ENCODE peak calls at places on chromosomes 2 and 18, in five cellular contexts. G, S, C, E and Z are unnamed samples.

GRCh38 chr2:98088261-98088660 is 1.3 kb downstream of the VWA3B start:
- DNase-seq in G (no peak), S (no peak), C (no peak), E (no peak), Z (no peak)

GRCh38 chr2:153963247-153963646 is 91.5 kb downstream of the GALNT13 start:
- DNase-seq in G (peak; percentile 33), S (no peak), C (no peak), E (no peak), Z (no peak)

GRCh38 chr18:54830260-54830659 is 2.0 kb downstream of the RAB27B start:
- DNase-seq in G (no peak), S (no peak), C (no peak), E (no peak), Z (no peak)

GRCh38 chr18:79855147-79855910 is 57.6 kb downstream of the KCNG2 start:
- DNase-seq in G (no peak), S (no peak), C (no peak), E (no peak), Z (no peak)

GRCh38 chr2:60565472-60565871 is 12.0 kb upstream of the BCL11A start:
- DNase-seq in G (peak; percentile 29), S (no peak), C (no peak), E (no peak), Z (no peak)

GRCh38 chr2:233351423-233351822 is 2.9 kb upstream of the DGKD start:
- DNase-seq in G (peak; percentile 37), S (no peak), C (no peak), E (no peak), Z (no peak)

GRCh38 chr2:71784734-71785549 is 331.6 kb downstream of the DYSF start:
- DNase-seq in G (no peak), S (no peak), C (no peak), E (no peak), Z (no peak)

GRCh38 chr2:38194751-38195150 is 118.8 kb upstream of the CYP1B1 start:
- DNase-seq in G (no peak), S (no peak), C (no peak), E (no peak), Z (no peak)

GRCh38 chr18:37294951-37295350 is 270.6 kb downstream of the CELF4 start:
- DNase-seq in G (peak; percentile 24), S (no peak), C (no peak), E (no peak), Z (no peak)

GRCh38 chr2:36464006-36464721 is 108.6 kb downstream of the CRIM1 start:
- DNase-seq in G (no peak), S (no peak), C (no peak), E (no peak), Z (no peak)

GRCh38 chr2:241803387-241804325 is 5.3 kb upstream of the NEU4 start:
- DNase-seq in G (no peak), S (no peak), C (no peak), E (peak; percentile 20), Z (peak; percentile 41)

DNA sequence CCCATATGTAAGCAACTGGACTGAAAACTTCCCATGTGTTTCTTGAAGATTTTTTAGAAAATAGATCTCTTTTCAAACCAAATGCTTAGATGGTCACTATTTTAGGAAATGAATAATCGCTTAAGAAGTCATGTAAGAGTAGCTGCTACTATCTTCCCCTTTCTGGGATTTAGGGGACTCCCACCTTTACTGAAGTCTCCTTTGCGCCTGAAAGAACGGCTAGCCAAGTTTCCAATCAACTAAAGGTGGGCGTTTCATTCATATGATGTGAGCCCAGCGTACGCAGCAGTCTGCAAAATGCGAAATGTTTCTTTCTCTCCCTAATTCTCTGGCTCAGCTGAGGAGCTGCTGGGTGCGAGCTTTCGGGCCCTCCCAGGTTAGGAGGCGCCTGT is 1.1 kb downstream of the DIPK1C start:
- DNase-seq in G (no peak), S (no peak), C (no peak), E (no peak), Z (no peak)
- H3K27me3 ChIP-seq in G (peaks cover 96% of the 10 kb centered on the region), S (no peaks in the 10 kb centered on the region), C (peaks cover 6% of the 10 kb centered on the region), E (peaks cover 30% of the 10 kb centered on the region), Z (peaks cover 8% of the 10 kb centered on the region)

GRCh38 chr2:201968045-201968444 is 65.6 kb upstream of the FZD7 start:
- DNase-seq in G (no peak), S (no peak), C (no peak), E (no peak), Z (no peak)

GRCh38 chr2:201968476-201968875 is 65.2 kb upstream of the FZD7 start:
- DNase-seq in G (no peak), S (no peak), C (no peak), E (no peak), Z (no peak)

GRCh38 chr2:201970786-201971108 is 62.9 kb upstream of the FZD7 start:
- DNase-seq in G (no peak), S (no peak), C (no peak), E (no peak), Z (no peak)

GRCh38 chr2:201969938-201970785 is 63.5 kb upstream of the FZD7 start:
- DNase-seq in G (peak; percentile 89), S (no peak), C (no peak), E (no peak), Z (no peak)

GRCh38 chr2:201969241-201969937 is 64.3 kb upstream of the FZD7 start:
- DNase-seq in G (no peak), S (no peak), C (no peak), E (no peak), Z (no peak)
- H3K4me1 ChIP-seq in G (peaks cover 12% of the 10 kb centered on the region), S (peaks cover 12% of the 10 kb centered on the region), C (peaks cover 6% of the 10 kb centered on the region), E (no peaks in the 10 kb centered on the region), Z (no peaks in the 10 kb centered on the region)

GRCh38 chr2:219563271-219563928 is 7.9 kb downstream of the OBSL1 start:
- DNase-seq in G (no peak), S (no peak), C (no peak), E (no peak), Z (no peak)
- H3K27me3 ChIP-seq in G (no peaks in the 10 kb centered on the region), S (no peaks in the 10 kb centered on the region), C (no peaks in the 10 kb centered on the region), E (no peaks in the 10 kb centered on the region), Z (no peaks in the 10 kb centered on the region)

GRCh38 chr2:231666171-231667095 is 41.9 kb upstream of the PTMA start:
- DNase-seq in G (peak; percentile 96), S (peak; percentile 92), C (no peak), E (no peak), Z (no peak)

GRCh38 chr2:231667096-231667427 is 41.3 kb upstream of the PTMA start:
- DNase-seq in G (no peak), S (no peak), C (no peak), E (no peak), Z (no peak)

GRCh38 chr2:231665208-231665921 is 43.0 kb upstream of the PTMA start:
- DNase-seq in G (no peak), S (no peak), C (no peak), E (no peak), Z (no peak)

GRCh38 chr2:231668981-231669380 is 39.3 kb upstream of the PTMA start:
- DNase-seq in G (no peak), S (no peak), C (no peak), E (no peak), Z (no peak)

GRCh38 chr2:231667497-231667896 is 40.8 kb upstream of the PTMA start:
- DNase-seq in G (no peak), S (no peak), C (no peak), E (no peak), Z (no peak)
- H3K4me1 ChIP-seq in G (peaks cover 42% of the 10 kb centered on the region), S (peaks cover 37% of the 10 kb centered on the region), C (peaks cover 8% of the 10 kb centered on the region), E (no peaks in the 10 kb centered on the region), Z (peaks cover 4% of the 10 kb centered on the region)

GRCh38 chr2:176134978-176135575 is 5.6 kb downstream of the HOXD8 start:
- DNase-seq in G (no peak), S (no peak), C (no peak), E (no peak), Z (no peak)
- H3K27me3 ChIP-seq in G (no peaks in the 10 kb centered on the region), S (no peaks in the 10 kb centered on the region), C (peaks cover 83% of the 10 kb centered on the region), E (peaks cover 91% of the 10 kb centered on the region), Z (peaks cover 92% of the 10 kb centered on the region)

DNA sequence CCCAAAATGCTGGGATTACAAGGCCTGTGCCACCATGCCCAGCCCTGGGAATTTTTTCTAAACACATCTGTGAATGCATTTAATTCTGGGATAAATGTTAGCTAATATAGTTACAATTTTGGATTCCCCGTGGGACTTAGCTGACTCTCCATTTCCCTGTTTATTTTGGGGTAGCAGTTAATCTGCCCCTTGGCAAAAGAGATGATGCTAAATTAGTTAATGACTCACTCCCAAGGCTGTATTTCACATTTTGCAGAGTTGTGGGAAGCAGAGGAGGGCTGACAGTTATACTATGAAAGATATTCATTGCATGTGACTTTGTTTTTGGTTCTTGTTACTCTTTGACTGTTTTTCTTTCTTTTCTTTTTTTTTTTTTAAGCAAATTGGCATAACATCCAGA is 3.2 kb downstream of the MTHFD2 start:
- DNase-seq in G (peak; percentile 33), S (no peak), C (no peak), E (no peak), Z (no peak)
- H3K4me1 ChIP-seq in G (peaks cover 8% of the 10 kb centered on the region), S (peaks cover 68% of the 10 kb centered on the region), C (peaks cover 39% of the 10 kb centered on the region), E (peaks cover 21% of the 10 kb centered on the region), Z (peaks cover 60% of the 10 kb centered on the region)